ENCODE peak calls at places on chromosome 12, in four cellular contexts. T is HepG2, X is GM12878, M is K562. J is an unnamed sample.

GRCh38 chr12:87661770-87662402 is 367.3 kb downstream of the C12orf50 start:
- DNase-seq in T (no peak), X (no peak), M (no peak), J (no peak)

GRCh38 chr12:84704851-84705250 is 207.7 kb downstream of the SLC6A15 start:
- DNase-seq in T (no peak), X (no peak), M (no peak), J (no peak)

GRCh38 chr12:63965936-63966602 is 121.6 kb downstream of the SRGAP1 start:
- DNase-seq in T (no peak), X (no peak), M (no peak), J (no peak)

GRCh38 chr12:111412007-111412829 is 6.5 kb downstream of the SH2B3 start:
- DNase-seq in T (no peak), X (no peak), M (peak; percentile 42), J (no peak)

GRCh38 chr12:52681551-52682380 is 1.6 kb upstream of the KRT1 start:
- DNase-seq in T (no peak), X (no peak), M (no peak), J (no peak)

GRCh38 chr12:68240975-68241374 is 12.4 kb downstream of the IL22 start:
- DNase-seq in T (no peak), X (peak; percentile 86), M (peak; percentile 21), J (no peak)

GRCh38 chr12:121452356-121453021 is 52.6 kb downstream of the RNF34 start:
- DNase-seq in T (no peak), X (no peak), M (no peak), J (no peak)

GRCh38 chr12:47777741-47778558 is 4.9 kb downstream of the SLC48A1 start:
- DNase-seq in T (no peak), X (no peak), M (peak; percentile 89), J (no peak)

GRCh38 chr12:113647048-113647447 is 175.4 kb upstream of the LHX5 start:
- DNase-seq in T (peak; percentile 13), X (no peak), M (peak; percentile 71), J (no peak)

GRCh38 chr12:66502911-66503310 is 176.0 kb downstream of the GRIP1 start:
- DNase-seq in T (no peak), X (no peak), M (no peak), J (no peak)

GRCh38 chr12:561908-562593 is 101.2 kb downstream of the NINJ2 start:
- DNase-seq in T (no peak), X (no peak), M (peak; percentile 24), J (no peak)

GRCh38 chr12:51401486-51401885 is 10.3 kb upstream of the GALNT6 start:
- DNase-seq in T (no peak), X (no peak), M (no peak), J (no peak)

GRCh38 chr12:121000530-121000929 is 15.8 kb downstream of the C12orf43 start:
- DNase-seq in T (no peak), X (no peak), M (no peak), J (no peak)

GRCh38 chr12:4943067-4943937 is 33.6 kb downstream of the KCNA1 start:
- DNase-seq in T (no peak), X (peak; percentile 94), M (no peak), J (no peak)

GRCh38 chr12:106764738-106765137 is 9.7 kb upstream of the RIC8B start:
- DNase-seq in T (no peak), X (no peak), M (no peak), J (no peak)

GRCh38 chr12:54328595-54329337 is 3.8 kb downstream of the COPZ1 start:
- DNase-seq in T (peak; percentile 95), X (no peak), M (no peak), J (no peak)

GRCh38 chr12:29581641-29582040 is 84.2 kb upstream of the OVCH1 start:
- DNase-seq in T (no peak), X (no peak), M (no peak), J (no peak)

GRCh38 chr12:124774462-124775167 is 89.0 kb downstream of the SCARB1 start:
- DNase-seq in T (no peak), X (peak; percentile 100), M (peak; percentile 57), J (no peak)

GRCh38 chr12:117472983-117473382 is 111.6 kb upstream of the NOS1 start:
- DNase-seq in T (peak; percentile 9), X (no peak), M (peak; percentile 21), J (peak; percentile 84)

GRCh38 chr12:65823481-65824313 is 586 bp upstream of the HMGA2 start:
- DNase-seq in T (peak; percentile 76), X (no peak), M (no peak), J (peak; percentile 72)

GRCh38 chr12:93135286-93136239 is 206.5 kb upstream of the EEA1 start:
- DNase-seq in T (peak; percentile 91), X (no peak), M (no peak), J (no peak)

GRCh38 chr12:122318607-122319311 is 52.5 kb upstream of the VPS33A start:
- DNase-seq in T (no peak), X (no peak), M (no peak), J (no peak)

GRCh38 chr12:19382111-19382526 is 57.2 kb upstream of the AEBP2 start:
- DNase-seq in T (peak; percentile 9), X (peak; percentile 46), M (no peak), J (peak; percentile 13)

GRCh38 chr12:55676707-55677106 is 31.0 kb downstream of the ITGA7 start:
- DNase-seq in T (no peak), X (no peak), M (no peak), J (no peak)

GRCh38 chr12:6333029-6333428 is 8.8 kb downstream of the TNFRSF1A start:
- DNase-seq in T (no peak), X (no peak), M (no peak), J (no peak)

GRCh38 chr12:70305794-70306193 is 60.3 kb upstream of the KCNMB4 start:
- DNase-seq in T (no peak), X (no peak), M (no peak), J (no peak)

GRCh38 chr12:3727354-3727753 is 25.6 kb downstream of the CRACR2A start:
- DNase-seq in T (no peak), X (no peak), M (no peak), J (no peak)

GRCh38 chr12:23523339-23523738 is 426.1 kb downstream of the SOX5 start:
- DNase-seq in T (no peak), X (no peak), M (no peak), J (no peak)

GRCh38 chr12:26319511-26319910 is 124.1 kb downstream of the SSPN start:
- DNase-seq in T (peak; percentile 9), X (no peak), M (no peak), J (no peak)

GRCh38 chr12:48034835-48035805 is 30.8 kb upstream of the COL2A1 start:
- DNase-seq in T (no peak), X (no peak), M (no peak), J (no peak)

GRCh38 chr12:6267007-6267721 is 43.3 kb upstream of the PLEKHG6 start:
- DNase-seq in T (no peak), X (no peak), M (no peak), J (no peak)

GRCh38 chr12:51954465-51955361 is 3.2 kb downstream of the ACVR1B start:
- DNase-seq in T (peak; percentile 55), X (no peak), M (peak; percentile 59), J (no peak)

GRCh38 chr12:92827836-92828431 is 101.2 kb downstream of the EEA1 start:
- DNase-seq in T (peak; percentile 46), X (peak; percentile 12), M (peak; percentile 61), J (no peak)

GRCh38 chr12:14779834-14780233 is 23.4 kb downstream of the WBP11 start:
- DNase-seq in T (no peak), X (no peak), M (no peak), J (no peak)

GRCh38 chr12:51421266-51421884 is 3.3 kb upstream of the SLC4A8 start:
- DNase-seq in T (peak; percentile 48), X (no peak), M (peak; percentile 76), J (peak; percentile 15)

GRCh38 chr12:13205809-13206559 is 9.5 kb downstream of the EMP1 start:
- DNase-seq in T (no peak), X (no peak), M (no peak), J (no peak)

GRCh38 chr12:121802843-121803698 is 738 bp upstream of the SETD1B start:
- DNase-seq in T (peak; percentile 93), X (peak; percentile 88), M (peak; percentile 95), J (peak; percentile 70)

GRCh38 chr12:319116-319515 is 56.5 kb upstream of the SLC6A13 start:
- DNase-seq in T (no peak), X (no peak), M (no peak), J (no peak)

GRCh38 chr12:50025187-50026059 is at the start of gene RACGAP1:
- DNase-seq in T (peak; percentile 97), X (peak; percentile 98), M (peak; percentile 99), J (peak; percentile 90)
- TF ChIP-seq EP300 in T (no peak), X (no peak), M (peak; percentile 43), J (no peak)

GRCh38 chr12:109604902-109605536 is 31.4 kb downstream of the MVK start:
- DNase-seq in T (no peak), X (no peak), M (no peak), J (no peak)
- TF ChIP-seq CBX5 in T (no peak), X (no peak), M (no peak), J (no peak)

DNA sequence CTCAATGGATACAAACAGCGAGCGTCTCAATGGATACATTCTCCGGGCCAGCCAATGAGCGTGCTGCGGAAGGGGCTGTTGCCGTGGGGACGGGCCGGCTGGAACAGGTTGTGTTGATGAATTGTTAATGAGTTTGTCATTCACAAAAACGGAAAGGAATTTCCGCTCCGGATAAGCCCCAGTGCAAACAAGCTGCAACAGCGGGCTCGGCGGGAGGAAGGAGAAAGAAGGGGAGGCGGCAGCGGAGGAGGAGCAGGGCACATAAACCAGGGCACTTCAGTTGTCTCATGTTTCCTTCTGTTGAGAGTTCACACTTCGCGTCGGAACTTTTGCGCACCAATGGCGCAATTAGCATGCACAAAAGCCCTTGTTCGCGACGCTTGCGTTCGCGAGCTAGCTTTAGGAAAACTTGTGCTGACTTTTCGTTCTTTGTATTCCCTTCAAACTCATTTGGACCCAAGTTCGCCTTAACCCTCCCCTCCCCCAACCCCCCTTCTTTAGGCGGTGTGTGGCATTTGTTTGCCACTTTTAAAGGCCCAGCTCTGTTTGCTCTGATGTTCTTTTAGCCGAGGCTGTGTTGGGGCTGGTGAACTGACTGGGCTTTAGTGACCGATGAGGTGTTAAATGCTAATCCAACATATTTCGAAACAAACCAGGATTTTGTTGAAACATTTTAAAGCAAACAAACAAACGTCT is at the start of gene DUSP6:
- DNase-seq in T (peak; percentile 98), X (no peak), M (no peak), J (peak; percentile 93)
- TF ChIP-seq EP300 in T (no peak), X (no peak), M (no peak), J (peak; percentile 81)

DNA sequence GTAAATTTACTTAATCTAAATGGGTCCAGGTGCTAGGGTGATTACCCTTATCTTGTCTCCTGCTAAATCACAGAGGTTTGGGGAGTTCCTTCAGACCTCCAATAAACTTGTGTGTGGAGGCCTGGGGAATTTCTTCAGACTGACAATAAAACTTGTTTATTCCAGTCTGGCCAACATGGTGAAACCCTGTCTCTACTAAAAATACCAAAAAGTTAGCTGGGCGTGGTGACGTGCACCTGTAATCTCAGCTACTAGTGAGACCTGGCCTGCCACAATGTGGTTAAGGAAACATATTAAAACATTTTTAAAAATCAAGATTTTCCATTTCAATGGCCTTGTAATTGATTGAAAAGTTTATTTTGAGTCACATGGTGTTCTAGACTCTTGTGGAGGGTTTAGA is 126.9 kb upstream of the FGD4 start:
- DNase-seq in T (no peak), X (no peak), M (no peak), J (no peak)
- TF ChIP-seq CBX5 in T (no peak), X (no peak), M (no peak), J (no peak)

GRCh38 chr12:78556651-78557050 is 307.9 kb upstream of the SYT1 start:
- DNase-seq in T (no peak), X (no peak), M (no peak), J (no peak)

GRCh38 chr12:78559441-78559840 is 305.1 kb upstream of the SYT1 start:
- DNase-seq in T (no peak), X (no peak), M (no peak), J (no peak)

GRCh38 chr12:78560633-78561032 is 303.9 kb upstream of the SYT1 start:
- DNase-seq in T (no peak), X (no peak), M (no peak), J (no peak)

GRCh38 chr12:78555802-78556201 is 308.8 kb upstream of the SYT1 start:
- DNase-seq in T (no peak), X (no peak), M (no peak), J (no peak)
- TF ChIP-seq EP300 in T (no peak), X (no peak), M (no peak), J (no peak)